ENCODE peak calls at places on chromosomes 6 and 20, in ten cellular contexts. W is AG10803, X is Peyer's patch, G is keratinocyte, L is neural progenitor cell, Y is glutamatergic neuron, E is NCI-H2171, C is AG09309, S is iPS DF 6.9, M is NCI-H1417. V is an unnamed sample.

GRCh38 chr6:2623348-2623747 is 127.4 kb downstream of the MYLK4 start:
- DNase-seq in W (no peak), X (no peak), G (no peak), L (no peak), Y (no peak), E (no peak), C (no peak), S (no peak), M (no peak), V (no peak)

GRCh38 chr20:63942250-63943006 is 13.8 kb downstream of the UCKL1 start:
- DNase-seq in W (no peak), X (peak), G (no peak), L (peak), Y (peak), E (peak), C (no peak), S (no peak), M (no peak), V (peak)

GRCh38 chr20:35618372-35619131 is 2.9 kb downstream of the SPAG4 start:
- DNase-seq in W (peak), X (peak), G (no peak), L (peak), Y (no peak), E (no peak), C (no peak), S (no peak), M (peak), V (peak)

GRCh38 chr20:60224914-60225313 is 266.7 kb downstream of the CDH26 start:
- DNase-seq in W (peak), X (no peak), G (no peak), L (peak), Y (peak), E (no peak), C (no peak), S (no peak), M (peak), V (peak)

GRCh38 chr6:136347847-136348246 is 58.2 kb upstream of the BCLAF1 start:
- DNase-seq in W (peak), X (no peak), G (no peak), L (no peak), Y (no peak), E (no peak), C (no peak), S (no peak), M (no peak), V (no peak)

GRCh38 chr6:114284281-114284680 is 58.5 kb downstream of the HS3ST5 start:
- DNase-seq in W (peak), X (no peak), G (no peak), L (no peak), Y (no peak), E (no peak), C (peak), S (no peak), M (no peak), V (no peak)

GRCh38 chr6:166935353-166935752 is 21.0 kb downstream of the RNASET2 start:
- DNase-seq in W (no peak), X (no peak), G (no peak), L (no peak), Y (no peak), E (no peak), C (no peak), S (no peak), M (no peak), V (no peak)

GRCh38 chr20:52331655-52332054 is 140.1 kb upstream of the ZFP64 start:
- DNase-seq in W (no peak), X (no peak), G (no peak), L (no peak), Y (no peak), E (no peak), C (no peak), S (no peak), M (no peak), V (no peak)

GRCh38 chr6:139249387-139249786 is 42.4 kb downstream of the TXLNB start:
- DNase-seq in W (no peak), X (no peak), G (no peak), L (no peak), Y (no peak), E (no peak), C (no peak), S (no peak), M (no peak), V (no peak)

GRCh38 chr6:135921176-135921575 is 69.7 kb downstream of the PDE7B start:
- DNase-seq in W (no peak), X (no peak), G (no peak), L (no peak), Y (no peak), E (no peak), C (no peak), S (no peak), M (no peak), V (no peak)

GRCh38 chr6:97963148-97963680 is 680.2 kb upstream of the MMS22L start:
- DNase-seq in W (no peak), X (no peak), G (no peak), L (no peak), Y (no peak), E (no peak), C (no peak), S (no peak), M (no peak), V (peak)

GRCh38 chr6:102798631-102799030 is 1405.1 kb downstream of the GRIK2 start:
- DNase-seq in W (no peak), X (no peak), G (no peak), L (peak), Y (peak), E (peak), C (no peak), S (peak), M (no peak), V (no peak)

V was measured in DMS53.